ENCODE peak calls at places on chromosomes 1 and 21, in four cellular contexts. U is M059J, C is NCI-H1436, Q is frontal cortex. A is an unnamed sample.

GRCh38 chr1:75908717-75909152 is 23.5 kb downstream of the ASB17 start:
- DNase-seq in C (peak; percentile 14), U (peak; percentile 64), Q (no peak), A (no peak)

GRCh38 chr1:151855997-151856396 is 2.5 kb upstream of the THEM5 start:
- DNase-seq in C (no peak), U (no peak), Q (no peak), A (no peak)

GRCh38 chr1:43171876-43172531 is at the start of the genes CFAP57 and EBNA1BP2:
- DNase-seq in Q (peak; percentile 77), C (peak; percentile 84), U (peak; percentile 95), A (peak; percentile 86)

GRCh38 chr1:32798679-32799416 is 18.3 kb downstream of the YARS1 start:
- DNase-seq in C (no peak), Q (no peak), U (peak; percentile 79), A (no peak)

GRCh38 chr1:36268981-36269380 is 37.2 kb upstream of the SH3D21 start:
- DNase-seq in Q (no peak), U (no peak), C (no peak), A (no peak)

GRCh38 chr1:157363660-157364140 is 188.6 kb downstream of the FCRL5 start:
- DNase-seq in C (no peak), U (peak; percentile 30), Q (no peak), A (peak; percentile 32)

GRCh38 chr1:99139876-99140275 is 124.4 kb upstream of the PLPPR4 start:
- DNase-seq in U (peak; percentile 4), Q (no peak), C (no peak), A (no peak)

GRCh38 chr1:92961896-92962752 is 862 bp upstream of the DIPK1A start:
- DNase-seq in U (peak; percentile 77), Q (no peak), C (peak; percentile 19), A (peak; percentile 17)

GRCh38 chr21:27321791-27322190 is 354.9 kb upstream of the ADAMTS5 start:
- DNase-seq in C (no peak), Q (no peak), U (no peak), A (no peak)

GRCh38 chr1:240285541-240285940 is 193.9 kb downstream of the FMN2 start:
- DNase-seq in C (no peak), Q (no peak), U (peak; percentile 30), A (no peak)

GRCh38 chr1:77671836-77672235 is 10.6 kb downstream of the ZZZ3 start:
- DNase-seq in U (peak; percentile 82), Q (no peak), C (no peak), A (no peak)

GRCh38 chr1:6473974-6474814 is 8.2 kb upstream of the TNFRSF25 start:
- DNase-seq in Q (no peak), U (no peak), C (peak; percentile 87), A (no peak)

GRCh38 chr1:65509912-65510680 is 89.6 kb downstream of the LEPR start:
- DNase-seq in C (no peak), U (peak; percentile 70), Q (no peak), A (no peak)

GRCh38 chr1:39833616-39834015 is 45.0 kb upstream of the BMP8B start:
- DNase-seq in U (no peak), C (no peak), Q (no peak), A (no peak)

GRCh38 chr1:154014154-154014910 is 23.8 kb downstream of the RPS27 start:
- DNase-seq in Q (no peak), C (no peak), U (peak; percentile 49), A (no peak)

GRCh38 chr1:8604041-8604942 is 213.1 kb downstream of the RERE start:
- DNase-seq in C (no peak), U (no peak), Q (no peak), A (no peak)

GRCh38 chr21:29477941-29478340 is 179.2 kb downstream of the BACH1 start:
- DNase-seq in Q (no peak), U (peak; percentile 91), C (no peak), A (no peak)

GRCh38 chr1:12562955-12563576 is 54.9 kb downstream of the DHRS3 start:
- DNase-seq in C (no peak), U (no peak), Q (no peak), A (no peak)